ENCODE peak calls at places on chromosomes 6 and 20, in ten cellular contexts. K, Z, A, B, S, V, N, F, P and C are unnamed samples.

GRCh38 chr20:48794360-48794759 is 33.4 kb downstream of the PREX1 start:
- DNase-seq in K (no peak), Z (no peak), A (no peak), B (peak), S (no peak), V (no peak), N (no peak), F (no peak), P (no peak), C (no peak)

GRCh38 chr20:56451056-56451765 is 17.2 kb upstream of the RTF2 start:
- DNase-seq in K (no peak), Z (no peak), A (no peak), B (no peak), S (no peak), V (no peak), N (no peak), F (no peak), P (no peak), C (peak)

GRCh38 chr20:37624963-37625362 is 68.9 kb upstream of the CTNNBL1 start:
- DNase-seq in K (no peak), Z (no peak), A (no peak), B (no peak), S (no peak), V (no peak), N (no peak), F (no peak), P (no peak), C (no peak)

GRCh38 chr20:49457444-49457843 is 25.0 kb downstream of the KCNB1 start:
- DNase-seq in K (no peak), Z (no peak), A (no peak), B (no peak), S (no peak), V (no peak), N (no peak), F (no peak), P (no peak), C (no peak)

GRCh38 chr6:129592516-129593232 is 117.3 kb downstream of the ARHGAP18 start:
- DNase-seq in K (no peak), Z (no peak), A (no peak), B (no peak), S (no peak), V (no peak), N (no peak), F (no peak), P (no peak), C (no peak)

GRCh38 chr6:80728830-80729229 is 622.4 kb downstream of the BCKDHB start:
- DNase-seq in K (no peak), Z (no peak), A (no peak), B (no peak), S (no peak), V (no peak), N (no peak), F (no peak), P (no peak), C (no peak)

GRCh38 chr20:33124994-33125393 is 43.0 kb upstream of the BPIFA2 start:
- DNase-seq in K (no peak), Z (no peak), A (no peak), B (no peak), S (no peak), V (no peak), N (no peak), F (no peak), P (no peak), C (no peak)

GRCh38 chr6:112482373-112482772 is 135.2 kb downstream of the RFPL4B start:
- DNase-seq in K (no peak), Z (no peak), A (peak), B (no peak), S (no peak), V (no peak), N (no peak), F (no peak), P (no peak), C (no peak)

GRCh38 chr20:31788578-31788977 is 30.6 kb upstream of the MYLK2 start:
- DNase-seq in K (peak), Z (no peak), A (no peak), B (peak), S (no peak), V (no peak), N (no peak), F (no peak), P (no peak), C (no peak)

GRCh38 chr20:40156600-40157307 is 532.3 kb downstream of the MAFB start:
- DNase-seq in K (no peak), Z (no peak), A (peak), B (no peak), S (no peak), V (no peak), N (no peak), F (no peak), P (no peak), C (no peak)

GRCh38 chr6:31738048-31738979 is 1.5 kb upstream of the MSH5 start:
- DNase-seq in K (peak), Z (no peak), A (peak), B (peak), S (peak), V (peak), N (peak), F (peak), P (peak), C (no peak)
- TF ChIP-seq CTCF in K (no peak), Z (no peak), A (peak), B (peak), S (no peak), V (no peak), N (peak), F (peak), P (no peak), C (no peak)

GRCh38 chr20:50504231-50504823 is 5.9 kb upstream of the PTPN1 start:
- DNase-seq in K (no peak), Z (no peak), A (no peak), B (peak), S (no peak), V (no peak), N (no peak), F (no peak), P (no peak), C (peak)
- TF ChIP-seq CTCF in K (no peak), Z (no peak), A (no peak), B (peak), S (peak), V (peak), N (peak), F (peak), P (no peak), C (no peak)

GRCh38 chr6:32210191-32210601 is 13.7 kb downstream of the NOTCH4 start:
- DNase-seq in K (no peak), Z (no peak), A (no peak), B (no peak), S (no peak), V (no peak), N (no peak), F (no peak), P (no peak), C (peak)
- TF ChIP-seq CTCF in K (no peak), Z (no peak), A (no peak), B (no peak), S (no peak), V (no peak), N (no peak), F (no peak), P (no peak), C (no peak)

DNA sequence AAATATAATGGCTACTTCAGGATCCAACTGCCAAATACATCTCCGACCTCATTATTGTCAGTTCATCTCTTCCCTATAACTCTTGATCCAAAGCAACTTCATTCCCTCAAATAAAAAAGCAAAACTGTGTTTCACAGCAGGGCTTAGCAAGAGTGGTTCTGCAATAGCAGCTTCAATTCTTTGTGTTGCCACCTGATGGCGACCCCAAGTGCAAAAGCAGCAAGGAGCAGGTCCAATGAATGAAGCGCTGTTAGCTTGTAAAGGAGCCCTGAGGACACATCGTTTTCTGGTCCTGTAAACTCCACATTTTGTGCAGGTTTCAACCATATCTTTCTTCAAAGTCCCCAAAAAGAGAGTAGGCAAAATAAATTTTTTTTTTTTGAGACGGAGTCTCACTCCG is 19.6 kb downstream of the RTN4IP1 start:
- DNase-seq in K (peak), Z (no peak), A (peak), B (peak), S (no peak), V (no peak), N (peak), F (no peak), P (no peak), C (no peak)
- TF ChIP-seq CTCF in K (peak), Z (no peak), A (peak), B (peak), S (no peak), V (no peak), N (peak), F (peak), P (no peak), C (no peak)

GRCh38 chr6:12295558-12296254 is 5.5 kb downstream of the EDN1 start:
- DNase-seq in K (no peak), Z (no peak), A (no peak), B (peak), S (no peak), V (no peak), N (no peak), F (no peak), P (no peak), C (no peak)
- TF ChIP-seq CTCF in K (no peak), Z (no peak), A (no peak), B (peak), S (no peak), V (no peak), N (no peak), F (no peak), P (no peak), C (no peak)

GRCh38 chr6:33587529-33588215 is 7.6 kb upstream of the BAK1 start:
- DNase-seq in K (no peak), Z (no peak), A (no peak), B (no peak), S (no peak), V (no peak), N (no peak), F (no peak), P (no peak), C (no peak)
- TF ChIP-seq CTCF in K (no peak), Z (no peak), A (no peak), B (no peak), S (no peak), V (no peak), N (no peak), F (no peak), P (no peak), C (no peak)

GRCh38 chr6:83592770-83593394 is 80.5 kb downstream of the PRSS35 start:
- DNase-seq in K (peak), Z (no peak), A (peak), B (peak), S (no peak), V (no peak), N (no peak), F (no peak), P (no peak), C (no peak)
- TF ChIP-seq CTCF in K (peak), Z (no peak), A (peak), B (peak), S (no peak), V (peak), N (peak), F (peak), P (no peak), C (no peak)

DNA sequence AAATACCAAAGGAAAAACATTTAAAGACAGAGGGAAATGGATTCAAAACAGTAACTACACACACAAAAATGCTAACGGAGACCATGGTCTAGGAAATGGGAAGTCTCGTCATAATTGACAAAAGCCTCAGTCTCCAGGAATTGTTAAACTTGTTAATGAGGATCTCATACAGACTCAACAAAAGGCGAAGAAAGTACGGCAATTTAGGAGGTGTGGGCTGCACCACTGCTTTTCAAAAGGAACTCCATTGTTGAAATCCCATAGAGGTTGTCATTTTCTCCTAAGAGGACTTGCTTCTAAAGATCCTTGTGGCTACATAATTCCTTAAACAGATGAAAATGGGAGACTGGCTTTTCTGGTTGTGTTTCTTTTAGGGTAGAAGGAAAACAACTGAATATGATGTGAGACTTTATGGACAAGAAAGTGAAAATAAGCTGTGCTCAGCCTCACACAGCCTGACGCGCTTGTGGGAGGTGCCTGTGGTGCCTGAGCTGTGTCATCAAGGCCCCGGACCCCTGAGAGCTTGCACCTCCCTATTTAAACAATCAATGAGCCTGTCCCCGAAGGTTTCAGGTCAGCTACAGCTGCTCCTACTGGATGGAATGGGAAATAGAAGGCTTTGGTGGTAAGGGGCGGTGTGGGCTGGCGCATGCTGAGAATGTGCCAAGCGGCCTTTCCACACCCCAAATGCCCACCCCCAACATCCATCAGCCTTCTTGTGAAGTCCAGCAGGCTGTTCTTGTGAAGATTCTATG is 2.5 kb upstream of the CLDN20 start:
- DNase-seq in K (no peak), Z (no peak), A (no peak), B (peak), S (no peak), V (no peak), N (no peak), F (no peak), P (no peak), C (no peak)
- TF ChIP-seq CTCF in K (no peak), Z (no peak), A (no peak), B (peak), S (no peak), V (no peak), N (peak), F (no peak), P (no peak), C (no peak)

GRCh38 chr6:97215157-97215769 is 67.8 kb downstream of the MMS22L start:
- DNase-seq in K (peak), Z (no peak), A (peak), B (peak), S (peak), V (no peak), N (peak), F (peak), P (no peak), C (no peak)
- TF ChIP-seq CTCF in K (peak), Z (no peak), A (peak), B (peak), S (peak), V (peak), N (peak), F (peak), P (no peak), C (no peak)

DNA sequence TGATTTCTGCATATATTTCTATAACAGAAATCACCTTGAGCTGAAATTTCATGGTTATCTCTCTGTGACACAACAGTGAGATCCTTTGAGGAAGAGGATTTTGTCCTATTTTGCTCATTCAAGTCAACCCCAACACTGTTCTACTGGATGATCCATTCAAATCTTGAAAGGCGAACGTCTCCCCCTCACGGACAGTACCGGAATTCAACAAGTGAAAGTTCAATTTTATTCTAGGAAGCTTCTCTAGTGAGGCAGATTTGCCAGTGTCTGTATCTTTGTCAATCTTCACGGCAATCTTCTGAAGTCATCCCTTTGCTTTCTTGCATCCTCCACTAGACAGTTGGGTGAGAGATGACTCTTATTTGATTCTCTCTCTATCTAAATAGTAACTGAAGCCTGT is 91.7 kb upstream of the PDE7B start:
- DNase-seq in K (peak), Z (no peak), A (no peak), B (peak), S (no peak), V (no peak), N (peak), F (no peak), P (no peak), C (no peak)
- TF ChIP-seq CTCF in K (peak), Z (no peak), A (peak), B (peak), S (no peak), V (peak), N (peak), F (no peak), P (no peak), C (no peak)